ENCODE peak calls at places on chromosomes 7 and 10, in four cellular contexts. E, Y, K and U are unnamed samples.

GRCh38 chr10:111175786-111176185 is 99.0 kb downstream of the ADRA2A start:
- DNase-seq in E (no peak), Y (no peak), K (no peak), U (no peak)

GRCh38 chr10:44818721-44819127 is 92.4 kb upstream of the TMEM72 start:
- DNase-seq in E (no peak), Y (no peak), K (no peak), U (no peak)

GRCh38 chr10:48291190-48291589 is 15.3 kb upstream of the MAPK8 start:
- DNase-seq in K (no peak), E (no peak), Y (no peak), U (no peak)

GRCh38 chr10:114665406-114665805 is 7.3 kb upstream of the ABLIM1 start:
- DNase-seq in K (no peak), Y (peak), E (no peak), U (no peak)

GRCh38 chr7:55485501-55486171 is 86.7 kb downstream of the VOPP1 start:
- DNase-seq in Y (no peak), E (no peak), K (no peak), U (no peak)

GRCh38 chr7:85290252-85290651 is 103.4 kb upstream of the SEMA3D start:
- DNase-seq in Y (no peak), K (no peak), E (no peak), U (no peak)

GRCh38 chr7:132577206-132578049 is 1.2 kb upstream of the PLXNA4 start:
- DNase-seq in E (peak), Y (peak), K (peak), U (peak)

GRCh38 chr10:70162892-70163201 is 7.5 kb downstream of the SAR1A start:
- DNase-seq in E (no peak), Y (no peak), K (no peak), U (no peak)

GRCh38 chr10:79446451-79447020 is 1.1 kb upstream of the ZCCHC24 start:
- DNase-seq in E (no peak), K (no peak), Y (peak), U (peak)

GRCh38 chr7:47580175-47580701 is 1.7 kb downstream of the TNS3 start:
- DNase-seq in Y (peak), K (no peak), E (no peak), U (no peak)

GRCh38 chr7:29748286-29749099 is 57.8 kb upstream of the WIPF3 start:
- DNase-seq in K (peak), Y (peak), E (peak), U (no peak)

GRCh38 chr7:37484460-37485063 is 35.9 kb upstream of the ELMO1 start:
- DNase-seq in K (no peak), E (no peak), Y (no peak), U (no peak)

GRCh38 chr7:82548141-82548688 is 104.6 kb upstream of the CACNA2D1 start:
- DNase-seq in Y (no peak), E (no peak), K (no peak), U (no peak)

GRCh38 chr7:111076205-111076604 is 14.7 kb upstream of the LRRN3 start:
- DNase-seq in E (peak), Y (no peak), K (peak), U (no peak)

GRCh38 chr7:24284699-24285506 is 913 bp downstream of the NPY start:
- DNase-seq in E (no peak), Y (no peak), K (no peak), U (no peak)

GRCh38 chr7:50266893-50267386 is 37.6 kb upstream of the IKZF1 start:
- DNase-seq in E (no peak), Y (no peak), K (no peak), U (no peak)

GRCh38 chr7:83684928-83685327 is 36.0 kb upstream of the SEMA3E start:
- DNase-seq in Y (no peak), E (peak), K (no peak), U (no peak)

GRCh38 chr10:60806951-60807350 is 28.7 kb downstream of the CDK1 start:
- DNase-seq in Y (no peak), K (no peak), E (no peak), U (no peak)

GRCh38 chr10:76306859-76307258 is 875.4 kb downstream of the LRMDA start:
- DNase-seq in K (no peak), E (no peak), Y (peak), U (no peak)